ENCODE peak calls at places on chromosomes 7 and 10, in six cellular contexts. J is activated CD4-positive, alpha-beta T cell treated with anti-CD3 and anti-CD28 coated beads for 48 hours; I is Ammon's horn; P is DMS79; V is left lung; B is fibroblast of the conjunctiva. K is an unnamed sample.

GRCh38 chr7:945556-946255 is 8.8 kb downstream of the ADAP1 start:
- DNase-seq in J (no peak), I (no peak), P (peak), V (peak), B (no peak), K (peak)

GRCh38 chr7:16765436-16765859 is 11.9 kb downstream of the TSPAN13 start:
- DNase-seq in J (no peak), I (no peak), P (no peak), V (no peak), B (no peak), K (no peak)

GRCh38 chr10:125149278-125150047 is 10.9 kb downstream of the CTBP2 start:
- DNase-seq in J (no peak), I (no peak), P (peak), V (no peak), B (peak), K (peak)

GRCh38 chr7:34091330-34091917 is 186.1 kb downstream of the BMPER start:
- DNase-seq in J (peak), I (peak), P (no peak), V (no peak), B (peak), K (no peak)

GRCh38 chr7:92916751-92917369 is 80.5 kb upstream of the CDK6 start:
- DNase-seq in J (no peak), I (no peak), P (peak), V (no peak), B (no peak), K (no peak)

GRCh38 chr7:148142660-148143248 is 447.8 kb upstream of the C7orf33 start:
- DNase-seq in J (no peak), I (peak), P (no peak), V (no peak), B (peak), K (no peak)

GRCh38 chr10:97612386-97612785 is 20.9 kb downstream of the MORN4 start:
- DNase-seq in J (no peak), I (peak), P (no peak), V (no peak), B (peak), K (no peak)

GRCh38 chr7:98240961-98241673 is 10.9 kb downstream of the TECPR1 start:
- DNase-seq in J (peak), I (peak), P (no peak), V (no peak), B (peak), K (no peak)

GRCh38 chr10:88952647-88953111 is at the start of gene ACTA2:
- DNase-seq in J (no peak), I (no peak), P (no peak), V (no peak), B (no peak), K (no peak)

GRCh38 chr7:12942599-12942998 is 255.2 kb downstream of the ARL4A start:
- DNase-seq in J (no peak), I (no peak), P (no peak), V (no peak), B (no peak), K (no peak)

GRCh38 chr7:47379629-47380324 is 202.1 kb downstream of the TNS3 start:
- DNase-seq in J (no peak), I (peak), P (no peak), V (peak), B (no peak), K (peak)

GRCh38 chr7:128963327-128963757 is 25.6 kb downstream of the IRF5 start:
- DNase-seq in J (peak), I (no peak), P (no peak), V (no peak), B (no peak), K (no peak)